ENCODE peak calls at places on chromosomes 16 and 17, in five cellular contexts. A, V, T, O and N are unnamed samples.
A peak's percentile ranks its signal among the peaks of the same experiment; 100 is the strongest.

GRCh38 chr17:51372345-51373004 is 112.1 kb downstream of the UTP18 start:
- DNase-seq in A (peak; percentile 33), V (no peak), T (peak; percentile 21), O (no peak), N (no peak)

GRCh38 chr17:57629470-57629869 is 115.6 kb downstream of the CCDC182 start:
- DNase-seq in A (no peak), V (no peak), T (no peak), O (no peak), N (no peak)

GRCh38 chr16:68252383-68252782 is 7.2 kb downstream of the PLA2G15 start:
- DNase-seq in A (no peak), V (no peak), T (no peak), O (no peak), N (no peak)

GRCh38 chr17:46995841-46996571 is 17.0 kb upstream of the RPRML start:
- DNase-seq in A (no peak), V (no peak), T (no peak), O (no peak), N (no peak)

GRCh38 chr16:9446471-9447194 is 355.2 kb downstream of the HAPSTR1 start:
- DNase-seq in A (no peak), V (no peak), T (no peak), O (no peak), N (no peak)

GRCh38 chr17:44965491-44966234 is 2.4 kb downstream of the C1QL1 start:
- DNase-seq in A (no peak), V (no peak), T (no peak), O (no peak), N (no peak)

GRCh38 chr17:6775871-6776405 is at the start of gene FBXO39:
- DNase-seq in A (no peak), V (no peak), T (no peak), O (peak; percentile 51), N (no peak)

GRCh38 chr16:75726390-75726789 is at the start of gene CPHXL:
- DNase-seq in A (no peak), V (no peak), T (no peak), O (no peak), N (no peak)

GRCh38 chr16:275041-275621 is 613 bp downstream of the RGS11 start:
- DNase-seq in A (no peak), V (no peak), T (no peak), O (no peak), N (no peak)

GRCh38 chr17:34712481-34713195 is 133.3 kb downstream of the TMEM132E start:
- DNase-seq in A (no peak), V (no peak), T (no peak), O (no peak), N (no peak)

GRCh38 chr17:34709108-34709779 is 129.9 kb downstream of the TMEM132E start:
- DNase-seq in A (no peak), V (no peak), T (no peak), O (no peak), N (no peak)

GRCh38 chr17:34713687-34714086 is 134.3 kb downstream of the TMEM132E start:
- DNase-seq in A (no peak), V (no peak), T (no peak), O (no peak), N (no peak)

GRCh38 chr17:34710226-34710625 is 130.8 kb downstream of the TMEM132E start:
- DNase-seq in A (no peak), V (no peak), T (no peak), O (no peak), N (no peak)

DNA sequence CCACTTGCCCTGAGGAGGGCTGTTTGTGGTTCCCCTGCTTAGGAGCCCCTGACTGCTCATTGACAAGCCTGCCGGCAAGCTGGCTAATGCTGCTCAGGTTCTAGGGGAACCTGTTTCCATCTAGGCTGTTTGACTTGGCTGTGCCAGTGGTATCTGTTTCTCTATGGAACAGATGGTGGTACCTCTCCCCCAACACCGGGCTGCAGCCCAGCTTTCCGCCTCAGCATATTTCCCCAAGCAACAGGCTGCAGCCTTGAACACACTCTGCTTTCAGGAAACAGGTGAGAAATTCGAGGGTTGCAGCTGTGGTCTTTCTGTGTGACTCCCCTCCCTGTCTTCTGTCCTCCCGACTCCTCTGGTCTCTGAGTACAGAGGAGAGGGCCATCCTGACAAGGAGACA is 132.3 kb downstream of the TMEM132E start:
- DNase-seq in A (no peak), V (no peak), T (no peak), O (no peak), N (no peak)
- H3K4me1 ChIP-seq in A (no peaks in the 10 kb centered on the region), V (no peaks in the 10 kb centered on the region), T (no peaks in the 10 kb centered on the region), O (no peaks in the 10 kb centered on the region), N (no peaks in the 10 kb centered on the region)

GRCh38 chr17:78917451-78918307 is 7.5 kb downstream of the TIMP2 start:
- DNase-seq in A (no peak), V (no peak), T (no peak), O (no peak), N (no peak)

GRCh38 chr17:78920528-78920927 is 4.7 kb downstream of the TIMP2 start:
- DNase-seq in A (no peak), V (no peak), T (no peak), O (no peak), N (no peak)

GRCh38 chr17:78921437-78921971 is 3.7 kb downstream of the TIMP2 start:
- DNase-seq in A (no peak), V (peak; percentile 62), T (no peak), O (no peak), N (no peak)

GRCh38 chr17:78918979-78919378 is 6.2 kb downstream of the TIMP2 start:
- DNase-seq in A (no peak), V (no peak), T (no peak), O (no peak), N (no peak)

DNA sequence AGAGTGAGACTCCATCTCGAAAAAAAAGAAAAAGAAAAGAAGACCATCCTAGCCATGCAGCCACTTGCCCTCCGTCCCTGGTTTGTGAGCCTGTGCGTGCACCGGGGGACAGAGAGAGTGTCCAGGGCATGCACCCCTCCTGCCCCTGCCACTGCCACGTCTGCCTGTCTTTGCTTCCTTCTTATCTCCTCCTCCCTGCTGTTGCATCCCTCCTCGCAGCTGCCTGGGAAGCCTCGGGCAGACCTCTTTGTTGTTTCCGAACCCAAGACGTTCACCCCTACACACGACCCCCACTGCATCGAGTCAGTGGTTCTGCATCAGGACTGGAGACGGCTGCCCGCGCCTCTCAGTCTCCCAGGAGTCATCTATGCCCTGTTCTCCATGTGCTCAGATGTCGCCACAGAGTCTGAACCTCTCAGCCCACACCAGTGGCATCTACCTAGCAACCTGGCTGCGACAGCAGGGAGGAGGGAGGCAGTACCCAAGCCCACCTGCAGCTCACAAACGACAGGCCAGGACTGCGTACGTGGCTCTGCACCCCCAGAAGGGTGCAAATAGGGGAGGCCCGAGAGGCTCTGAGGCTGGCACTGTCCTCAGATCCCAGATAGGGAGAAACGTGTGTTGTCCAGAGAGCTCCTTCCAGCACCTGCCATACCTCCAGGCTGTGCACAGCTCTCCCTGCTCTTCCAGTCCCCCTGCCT is 5.2 kb downstream of the TIMP2 start:
- DNase-seq in A (no peak), V (no peak), T (no peak), O (no peak), N (no peak)
- H3K4me1 ChIP-seq in A (peaks cover 75% of the 10 kb centered on the region), V (peaks cover 97% of the 10 kb centered on the region), T (peaks cover 15% of the 10 kb centered on the region), O (peaks cover 67% of the 10 kb centered on the region), N (peaks cover 7% of the 10 kb centered on the region)

GRCh38 chr16:17270111-17270510 is 200.6 kb downstream of the XYLT1 start:
- DNase-seq in A (no peak), V (no peak), T (no peak), O (no peak), N (no peak)
- H3K4me1 ChIP-seq in A (peaks cover 36% of the 10 kb centered on the region), V (peaks cover 9% of the 10 kb centered on the region), T (no peaks in the 10 kb centered on the region), O (no peaks in the 10 kb centered on the region), N (no peaks in the 10 kb centered on the region)

GRCh38 chr17:40354191-40355122 is 10.1 kb downstream of the GJD3 start:
- DNase-seq in A (no peak), V (no peak), T (no peak), O (peak; percentile 43), N (no peak)
- H3K4me1 ChIP-seq in A (peaks cover 60% of the 10 kb centered on the region), V (peaks cover 61% of the 10 kb centered on the region), T (peaks cover 5% of the 10 kb centered on the region), O (peaks cover 71% of the 10 kb centered on the region), N (peaks cover 17% of the 10 kb centered on the region)

GRCh38 chr16:29158031-29158430 is 173.2 kb downstream of the LAT start:
- DNase-seq in A (no peak), V (no peak), T (no peak), O (no peak), N (no peak)
- H3K4me1 ChIP-seq in A (peaks cover 21% of the 10 kb centered on the region), V (peaks cover 37% of the 10 kb centered on the region), T (peaks cover 7% of the 10 kb centered on the region), O (peaks cover 14% of the 10 kb centered on the region), N (no peaks in the 10 kb centered on the region)